ENCODE peak calls at places on chromosomes 4 and X, in ten cellular contexts. Q is SJSA1; E is BE2C; N is adrenal gland; M is effector memory CD4-positive, alpha-beta T cell; Z is mesendoderm; D is IMR-90; R is cardiac muscle cell; P is CD8-positive, alpha-beta T cell; S is thoracic aorta. U is an unnamed sample.

GRCh38 chr4:25697516-25697915 is 41.9 kb downstream of the SLC34A2 start:
- DNase-seq in P (no peak), Z (peak; percentile 68), Q (no peak), N (no peak), R (no peak), D (no peak), E (no peak), M (no peak), S (no peak), U (no peak)

GRCh38 chr4:2579910-2580309 is 43.5 kb downstream of the FAM193A start:
- DNase-seq in Z (no peak), S (no peak), D (no peak), E (no peak), R (no peak), P (no peak), Q (no peak), M (no peak), N (no peak), U (no peak)

GRCh38 chr4:186724048-186724860 is 598 bp upstream of the FAT1 start:
- DNase-seq in P (no peak), R (peak; percentile 81), Q (no peak), D (peak; percentile 49), M (no peak), E (no peak), N (no peak), Z (peak; percentile 89), S (no peak), U (peak; percentile 37)

GRCh38 chr4:8377103-8378075 is 63.1 kb downstream of the ACOX3 start:
- DNase-seq in Q (no peak), R (no peak), M (no peak), S (no peak), E (no peak), D (no peak), N (no peak), Z (no peak), P (no peak), U (no peak)

GRCh38 chr4:175539498-175539897 is 272.6 kb downstream of the GPM6A start:
- DNase-seq in R (no peak), M (no peak), N (no peak), S (no peak), P (no peak), Q (no peak), D (no peak), E (no peak), Z (no peak), U (no peak)

GRCh38 chr4:89279385-89279784 is 28.2 kb downstream of the GPRIN3 start:
- DNase-seq in M (no peak), D (no peak), R (no peak), P (no peak), E (no peak), Z (no peak), Q (no peak), N (no peak), S (no peak), U (no peak)

GRCh38 chr4:97911236-97911906 is 231.9 kb downstream of the STPG2 start:
- DNase-seq in Q (no peak), Z (peak; percentile 61), P (no peak), D (no peak), R (no peak), E (peak; percentile 53), S (no peak), N (no peak), M (no peak), U (no peak)

GRCh38 chr4:74523076-74523475 is 78.1 kb downstream of the AREG start:
- DNase-seq in Q (no peak), D (no peak), M (no peak), R (no peak), P (no peak), N (no peak), E (no peak), Z (no peak), S (no peak), U (no peak)

GRCh38 chr4:32148120-32148666 is 1428.0 kb downstream of the PCDH7 start:
- DNase-seq in Q (no peak), Z (peak; percentile 4), M (no peak), N (no peak), R (peak; percentile 80), E (no peak), P (no peak), S (no peak), D (no peak), U (no peak)

DNA sequence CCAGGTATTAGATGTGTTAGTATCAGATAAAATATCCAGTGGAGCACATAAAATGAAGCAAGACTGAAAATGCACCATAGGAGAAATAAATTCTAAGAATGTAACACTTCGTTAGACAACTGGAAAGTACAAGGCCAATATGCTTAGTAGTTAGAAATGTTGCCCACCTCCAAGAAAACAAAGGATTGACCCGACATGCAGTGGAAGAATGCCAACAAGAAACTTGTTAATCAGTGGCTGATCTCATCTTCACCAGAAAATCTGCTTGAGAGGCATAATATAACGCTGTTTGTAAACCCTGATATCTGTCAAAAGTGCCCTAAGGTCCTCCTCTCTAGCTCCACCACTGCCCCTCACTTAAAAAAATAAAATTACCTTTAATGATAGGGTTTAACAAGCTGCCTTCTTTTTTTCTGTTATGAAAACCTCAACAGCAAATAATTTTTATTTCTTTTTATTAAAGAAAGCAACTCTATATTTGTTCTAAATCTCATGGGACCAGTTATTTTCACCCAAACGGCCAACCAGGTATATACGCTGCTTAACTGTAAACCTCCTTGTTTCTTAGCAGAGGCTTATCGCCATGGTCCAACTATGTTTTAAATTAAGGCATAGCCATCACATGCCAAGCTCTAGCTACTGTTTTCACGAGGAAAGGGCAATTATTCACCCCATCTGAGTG is 1.8 kb downstream of the RASGEF1B start:
- DNase-seq in M (no peak), S (no peak), R (no peak), D (no peak), P (no peak), Q (no peak), E (no peak), Z (peak; percentile 51), N (no peak), U (no peak)
- H3K4me3 ChIP-seq in M (peak overlapping the region; percentile 95), S (peak overlapping the region; percentile 92), R (peak overlapping the region; percentile 58), D (peak overlapping the region; percentile 77), P (peak overlapping the region; percentile 69), Q (no peak overlapping the region), E (no peak overlapping the region), Z (peak overlapping the region; percentile 83), N (no peak overlapping the region), U (no peak overlapping the region)

DNA sequence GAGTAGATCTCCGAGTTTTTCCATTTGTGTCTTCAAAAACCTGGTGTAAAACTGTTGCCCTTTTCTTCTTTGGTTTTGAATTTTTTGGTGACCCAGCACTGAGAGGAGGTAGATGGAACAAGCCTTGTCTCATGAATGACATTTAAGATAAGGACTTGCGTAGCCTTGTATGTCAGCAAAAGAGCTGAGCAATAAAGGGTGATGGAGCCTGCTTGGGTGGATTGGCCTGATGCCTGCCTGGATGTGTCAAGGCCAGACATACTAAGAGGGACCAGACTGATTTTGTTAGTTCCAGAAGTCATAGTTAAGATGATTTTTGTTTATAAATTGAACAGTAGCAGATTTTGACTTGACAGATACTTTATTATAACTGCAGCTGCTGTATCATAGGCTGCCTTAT is 134.9 kb downstream of the POLA1 start:
- DNase-seq in R (peak; percentile 11), P (no peak), M (no peak), E (no peak), D (no peak), Q (no peak), Z (no peak), S (no peak), N (peak; percentile 34), U (no peak)
- H3K36me3 ChIP-seq in R (peaks cover 14% of the 10 kb centered on the region), P (no peaks in the 10 kb centered on the region), M (no peaks in the 10 kb centered on the region), E (peaks cover 10% of the 10 kb centered on the region), D (no peaks in the 10 kb centered on the region), Q (peaks cover 4% of the 10 kb centered on the region), Z (no peaks in the 10 kb centered on the region), S (no peaks in the 10 kb centered on the region), N (no peaks in the 10 kb centered on the region), U (peaks cover 17% of the 10 kb centered on the region)

DNA sequence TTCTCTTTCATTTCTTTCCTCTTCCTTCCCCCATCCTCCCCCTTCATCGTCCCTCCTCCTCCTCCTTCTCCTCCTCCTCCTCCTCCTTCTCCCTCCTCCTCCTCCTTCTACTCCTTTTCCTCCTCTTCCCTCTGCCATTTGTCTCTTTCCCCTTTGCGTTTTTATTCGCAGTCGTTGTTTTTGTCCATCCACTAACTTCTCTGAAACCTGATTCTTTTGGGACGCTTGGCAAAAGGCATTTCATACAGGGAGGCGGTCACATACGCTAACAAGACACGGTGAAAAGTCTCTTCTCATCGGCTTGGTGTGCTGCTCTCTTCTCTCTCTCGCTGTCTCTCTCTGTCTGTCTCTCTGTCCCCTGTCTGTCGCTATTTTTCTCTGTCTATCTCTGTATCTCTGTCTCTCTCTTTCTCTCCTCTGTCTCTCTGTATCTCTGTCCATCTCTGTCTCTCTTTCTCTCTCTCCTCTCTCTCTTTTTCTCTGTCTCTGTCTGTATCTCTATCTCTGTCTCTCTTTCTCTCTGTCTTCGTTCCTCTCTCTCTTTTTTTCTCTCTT is 5.4 kb upstream of the SHOX start:
- DNase-seq in P (no peak), Q (no peak), Z (no peak), M (no peak), R (no peak), N (no peak), S (no peak), D (no peak), E (no peak), U (no peak)
- H3K27me3 ChIP-seq in P (peaks cover 11% of the 10 kb centered on the region), Q (no peaks in the 10 kb centered on the region), Z (peaks cover 59% of the 10 kb centered on the region), M (peaks cover 9% of the 10 kb centered on the region), R (peaks cover 89% of the 10 kb centered on the region), N (peaks cover 26% of the 10 kb centered on the region), S (no peaks in the 10 kb centered on the region), D (peaks cover 1% of the 10 kb centered on the region), E (no peaks in the 10 kb centered on the region), U (peaks cover 20% of the 10 kb centered on the region)

GRCh38 chrX:129781134-129782014 is 1.6 kb downstream of the SASH3 start:
- DNase-seq in Q (no peak), R (no peak), E (no peak), N (peak; percentile 22), Z (peak; percentile 60), D (no peak), S (no peak), M (peak; percentile 78), P (peak; percentile 87), U (no peak)

GRCh38 chrX:129780441-129781105 is 824 bp downstream of the SASH3 start:
- DNase-seq in N (no peak), R (no peak), Q (no peak), M (no peak), P (no peak), Z (no peak), D (no peak), E (no peak), S (no peak), U (no peak)

GRCh38 chrX:129783176-129783776 is 3.5 kb downstream of the SASH3 start:
- DNase-seq in Q (no peak), M (no peak), E (no peak), R (no peak), P (no peak), Z (no peak), S (no peak), N (no peak), D (no peak), U (no peak)

GRCh38 chrX:129782706-129783105 is 3.0 kb downstream of the SASH3 start:
- DNase-seq in Z (no peak), E (no peak), R (no peak), M (no peak), D (no peak), N (no peak), S (no peak), P (no peak), Q (no peak), U (no peak)

DNA sequence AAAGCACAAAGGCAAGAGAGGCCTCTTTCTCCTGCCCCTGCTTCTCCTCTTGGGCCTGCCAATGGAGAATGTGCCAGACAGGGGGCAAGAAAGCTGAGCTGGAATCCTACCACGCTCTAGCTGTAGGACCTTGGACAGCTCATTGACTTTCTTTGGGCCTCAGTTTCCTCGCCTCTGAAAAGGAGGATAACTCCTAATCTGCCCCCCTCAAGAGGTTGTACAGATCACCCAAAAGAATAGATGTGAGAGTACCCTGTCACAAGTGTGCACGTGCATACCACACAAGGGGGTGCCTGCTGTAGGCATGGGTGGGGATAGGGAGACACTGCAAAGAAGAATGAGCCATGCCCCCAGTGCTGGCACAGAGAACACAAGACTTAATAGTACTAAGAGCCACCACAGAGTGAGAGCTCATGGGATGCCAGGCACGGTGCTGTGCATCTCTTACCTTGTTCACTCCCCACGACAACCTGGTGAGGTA is 2.3 kb downstream of the SASH3 start:
- DNase-seq in R (no peak), Q (no peak), N (no peak), Z (no peak), D (no peak), E (no peak), S (no peak), M (no peak), P (no peak), U (no peak)
- H3K4me3 ChIP-seq in R (no peak overlapping the region), Q (no peak overlapping the region), N (no peak overlapping the region), Z (no peak overlapping the region), D (no peak overlapping the region), E (no peak overlapping the region), S (no peak overlapping the region), M (peak overlapping the region; percentile 42), P (peak overlapping the region; percentile 75), U (no peak overlapping the region)

U was measured in MG63.